ENCODE peak calls at places on chromosome 17, in five cellular contexts. O is thoracic aorta; P is CD4-positive, alpha-beta memory T cell; V is heart right ventricle; F is psoas muscle. D is an unnamed sample.
A peak's percentile ranks its signal among the peaks of the same experiment; 100 is the strongest.

GRCh38 chr17:74502866-74503265 is 28.4 kb downstream of the CD300LB start:
- DNase-seq in O (no peak), P (no peak), V (no peak), F (no peak), D (no peak)

GRCh38 chr17:74785096-74785980 is 9.2 kb upstream of the NAT9 start:
- DNase-seq in O (no peak), P (no peak), V (no peak), F (no peak), D (no peak)

GRCh38 chr17:28306954-28307401 is 12.0 kb upstream of the TMEM97 start:
- DNase-seq in O (no peak), P (no peak), V (no peak), F (no peak), D (no peak)

GRCh38 chr17:79797492-79798295 is 817 bp upstream of the CBX8 start:
- DNase-seq in O (no peak), P (no peak), V (peak; percentile 42), F (peak; percentile 65), D (no peak)

GRCh38 chr17:66764559-66764958 is 70.4 kb upstream of the CACNG5 start:
- DNase-seq in O (no peak), P (no peak), V (no peak), F (no peak), D (no peak)

GRCh38 chr17:34371405-34371804 is 8.4 kb upstream of the CCL1 start:
- DNase-seq in O (no peak), P (no peak), V (no peak), F (no peak), D (no peak)

GRCh38 chr17:77502626-77503292 is 362.0 kb downstream of the SEC14L1 start:
- DNase-seq in O (no peak), P (no peak), V (no peak), F (peak; percentile 52), D (no peak)

GRCh38 chr17:43905985-43906852 is 1.1 kb downstream of the MPP2 start:
- DNase-seq in O (peak; percentile 71), P (peak; percentile 76), V (peak; percentile 69), F (peak; percentile 81), D (peak; percentile 61)

GRCh38 chr17:61878984-61879612 is 15.8 kb upstream of the BRIP1 start:
- DNase-seq in O (no peak), P (no peak), V (no peak), F (no peak), D (no peak)

GRCh38 chr17:55540414-55541091 is 29.3 kb upstream of the SMIM36 start:
- DNase-seq in O (no peak), P (no peak), V (no peak), F (no peak), D (no peak)

GRCh38 chr17:7851438-7852261 is 3.2 kb upstream of the TMEM88 start:
- DNase-seq in O (no peak), P (peak; percentile 95), V (peak; percentile 91), F (peak; percentile 96), D (peak; percentile 74)

GRCh38 chr17:51541215-51541614 is 280.9 kb downstream of the UTP18 start:
- DNase-seq in O (no peak), P (no peak), V (no peak), F (no peak), D (no peak)

GRCh38 chr17:67998466-67998865 is 2.2 kb upstream of the C17orf58 start:
- DNase-seq in O (no peak), P (no peak), V (no peak), F (no peak), D (no peak)

GRCh38 chr17:78429618-78429995 is 51.2 kb downstream of the PGS1 start:
- DNase-seq in O (no peak), P (no peak), V (no peak), F (no peak), D (no peak)

GRCh38 chr17:43771463-43771862 is 7.3 kb downstream of the DUSP3 start:
- DNase-seq in O (no peak), P (no peak), V (no peak), F (no peak), D (no peak)

GRCh38 chr17:17853811-17854527 is 17.2 kb upstream of the SREBF1 start:
- DNase-seq in O (no peak), P (no peak), V (no peak), F (no peak), D (no peak)

GRCh38 chr17:47220531-47220999 is 11.4 kb downstream of the MYL4 start:
- DNase-seq in O (no peak), P (peak; percentile 45), V (no peak), F (no peak), D (no peak)

GRCh38 chr17:40113110-40113960 is 8.4 kb upstream of the MSL1 start:
- DNase-seq in O (peak; percentile 81), P (peak; percentile 97), V (peak; percentile 86), F (peak; percentile 94), D (peak; percentile 90)
- H3K4me1 ChIP-seq in O (peaks cover 45% of the 10 kb centered on the region), P (peaks cover 58% of the 10 kb centered on the region), V (peaks cover 61% of the 10 kb centered on the region), F (peaks cover 61% of the 10 kb centered on the region), D (peaks cover 54% of the 10 kb centered on the region)

GRCh38 chr17:40090234-40091111 is 9.9 kb downstream of the NR1D1 start:
- DNase-seq in O (no peak), P (no peak), V (no peak), F (no peak), D (no peak)

GRCh38 chr17:40091691-40092397 is 8.5 kb downstream of the NR1D1 start:
- DNase-seq in O (no peak), P (peak; percentile 41), V (no peak), F (peak; percentile 72), D (no peak)

GRCh38 chr17:40093005-40093579 is 7.3 kb downstream of the NR1D1 start:
- DNase-seq in O (no peak), P (peak; percentile 33), V (no peak), F (no peak), D (no peak)

GRCh38 chr17:40093580-40094201 is 6.7 kb downstream of the NR1D1 start:
- DNase-seq in O (no peak), P (peak; percentile 30), V (no peak), F (peak; percentile 89), D (no peak)

GRCh38 chr17:40092581-40092980 is 7.8 kb downstream of the NR1D1 start:
- DNase-seq in O (no peak), P (peak; percentile 5), V (no peak), F (no peak), D (peak; percentile 42)
- H3K4me3 ChIP-seq in O (no peak overlapping the region), P (no peak overlapping the region), V (no peak overlapping the region), F (peak overlapping the region; percentile 47), D (no peak overlapping the region)

GRCh38 chr17:57940653-57941329 is 14.4 kb downstream of the CUEDC1 start:
- DNase-seq in O (no peak), P (no peak), V (no peak), F (peak; percentile 73), D (no peak)
- H3K4me1 ChIP-seq in O (peaks cover 32% of the 10 kb centered on the region), P (no peaks in the 10 kb centered on the region), V (peaks cover 86% of the 10 kb centered on the region), F (peaks cover 94% of the 10 kb centered on the region), D (peaks cover 51% of the 10 kb centered on the region)

DNA sequence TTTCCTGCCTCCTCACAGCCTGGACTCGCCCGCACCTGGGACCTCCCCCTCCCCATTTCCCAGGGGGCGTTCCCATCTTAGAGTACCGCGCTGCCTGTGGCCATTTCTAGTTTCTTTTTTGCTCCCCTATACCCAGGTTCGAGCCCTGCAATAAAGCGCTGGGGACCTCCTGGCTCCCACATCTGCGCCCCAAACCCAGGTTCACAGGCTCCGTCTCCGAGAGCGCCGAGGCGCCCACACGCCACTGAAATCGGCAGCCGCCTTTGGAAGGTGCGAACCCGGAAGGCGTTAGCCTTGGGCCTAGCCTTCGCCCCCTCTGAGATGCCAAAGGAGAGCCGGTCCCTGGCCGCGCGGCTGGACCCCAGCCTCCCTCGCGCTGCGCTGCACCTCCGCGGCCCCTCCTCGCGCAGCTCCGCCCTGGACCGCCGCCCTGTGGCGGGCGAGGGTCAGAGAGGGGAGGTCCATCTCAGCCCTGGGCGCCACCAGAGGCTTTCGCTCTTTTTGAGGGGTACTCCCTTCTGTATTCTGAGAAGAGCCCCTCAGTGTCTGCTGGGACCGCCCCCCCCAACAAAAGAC is 1.8 kb downstream of the KCNJ12 start:
- DNase-seq in O (no peak), P (no peak), V (no peak), F (no peak), D (no peak)
- H3K4me3 ChIP-seq in O (peak overlapping the region; percentile 78), P (no peak overlapping the region), V (peak overlapping the region; percentile 56), F (peak overlapping the region; percentile 68), D (peak overlapping the region; percentile 35)

DNA sequence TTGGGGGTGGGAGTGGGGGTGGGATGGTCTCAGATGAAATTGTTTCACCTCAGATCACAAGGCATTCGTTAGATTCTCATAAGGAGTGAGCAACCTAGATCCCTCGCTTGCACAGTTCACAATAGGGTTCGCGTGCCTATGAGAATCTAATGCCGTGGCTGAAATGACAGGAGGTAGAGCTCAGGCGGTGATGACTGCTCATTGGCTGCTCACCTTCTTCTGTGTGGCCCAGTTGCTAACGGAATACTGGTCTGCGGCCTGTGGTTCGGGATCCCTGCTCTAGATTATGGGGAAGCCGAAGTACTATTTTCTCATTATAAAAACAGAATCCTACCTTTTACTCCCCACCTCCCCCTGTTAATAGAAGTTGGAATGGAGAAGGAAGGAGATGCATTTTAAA is 18.9 kb downstream of the CLTC start:
- DNase-seq in O (no peak), P (no peak), V (no peak), F (no peak), D (no peak)
- H3K4me1 ChIP-seq in O (peaks cover 59% of the 10 kb centered on the region), P (peaks cover 84% of the 10 kb centered on the region), V (peaks cover 94% of the 10 kb centered on the region), F (peaks cover 66% of the 10 kb centered on the region), D (peaks cover 80% of the 10 kb centered on the region)

DNA sequence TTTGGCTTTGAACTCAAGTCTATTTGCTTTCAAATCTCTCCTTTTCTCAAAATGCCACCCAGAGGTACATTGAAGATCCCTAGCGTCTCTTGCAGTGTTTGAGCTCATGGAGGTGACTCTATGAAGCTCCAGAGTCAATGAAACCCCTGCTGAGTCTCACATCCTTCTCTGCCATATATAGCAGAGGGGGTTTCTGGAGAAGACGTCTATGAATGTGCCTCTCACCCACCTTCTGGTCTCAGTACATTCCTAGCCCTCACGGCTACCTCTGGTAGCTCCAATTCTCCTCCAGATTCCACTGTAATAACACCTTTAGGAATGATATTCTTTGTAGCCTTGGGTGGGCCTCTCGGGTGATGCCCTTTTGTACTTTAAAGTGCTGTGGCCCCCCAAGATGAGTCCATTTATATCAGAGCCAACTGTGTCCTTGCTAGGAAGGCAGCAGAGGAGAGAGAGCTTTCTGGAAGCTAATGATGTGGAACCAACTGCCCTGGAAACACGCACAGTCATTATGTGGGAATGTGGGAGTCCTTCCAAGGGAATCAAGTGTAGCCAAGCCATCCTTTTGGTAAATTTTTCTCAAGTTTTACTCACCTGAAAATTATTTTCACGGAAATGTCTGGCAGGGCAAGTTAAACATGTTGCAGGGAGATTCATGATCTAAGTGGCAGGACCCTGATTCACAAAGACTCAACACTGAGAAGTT is 123.4 kb downstream of the ASIC2 start:
- DNase-seq in O (no peak), P (no peak), V (no peak), F (no peak), D (no peak)
- H3K4me3 ChIP-seq in O (no peak overlapping the region), P (no peak overlapping the region), V (no peak overlapping the region), F (no peak overlapping the region), D (no peak overlapping the region)

GRCh38 chr17:81417049-81417878 is 22.0 kb downstream of the BAHCC1 start:
- DNase-seq in O (peak; percentile 74), P (no peak), V (no peak), F (no peak), D (no peak)
- H3K4me1 ChIP-seq in O (peaks cover 44% of the 10 kb centered on the region), P (peaks cover 14% of the 10 kb centered on the region), V (peaks cover 60% of the 10 kb centered on the region), F (peaks cover 53% of the 10 kb centered on the region), D (peaks cover 72% of the 10 kb centered on the region)

DNA sequence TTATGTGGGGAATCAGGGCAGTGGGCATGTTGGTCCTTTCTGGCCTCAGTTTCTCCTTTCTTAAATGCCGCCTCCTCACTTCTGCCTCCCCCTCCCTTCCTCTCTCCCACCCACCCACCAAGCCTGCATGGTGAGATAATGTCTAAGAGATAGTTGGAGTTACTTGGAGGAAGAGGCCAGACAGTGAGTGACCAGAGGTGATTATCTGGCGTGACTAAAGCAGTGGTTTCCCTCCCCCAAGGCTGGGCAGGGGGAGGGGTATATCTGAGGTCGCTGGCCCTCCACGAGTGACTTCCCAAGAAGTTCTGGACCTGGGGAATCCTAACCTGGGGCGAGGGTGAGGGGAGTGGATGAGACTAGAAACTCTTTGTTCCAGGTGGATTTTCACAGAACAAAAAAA is 31.6 kb upstream of the TAC4 start:
- DNase-seq in O (no peak), P (no peak), V (no peak), F (no peak), D (no peak)
- H3K4me3 ChIP-seq in O (no peak overlapping the region), P (no peak overlapping the region), V (no peak overlapping the region), F (no peak overlapping the region), D (no peak overlapping the region)

D was measured in tibial nerve.